ENCODE peak calls at places on chromosome 3, in five cellular contexts. C is pancreas, R is transverse colon, Z is PC-9, B is neural progenitor cell. J is an unnamed sample.
A peak's percentile ranks its signal among the peaks of the same experiment; 100 is the strongest.

GRCh38 chr3:33636125-33636855 is 81.8 kb downstream of the CLASP2 start:
- DNase-seq in Z (peak; percentile 2), R (no peak), B (peak; percentile 72), C (no peak), J (no peak)

GRCh38 chr3:129794319-129795201 is 99.0 kb downstream of the TMCC1 start:
- DNase-seq in B (peak; percentile 87), C (peak; percentile 27), Z (peak; percentile 93), R (peak; percentile 61), J (no peak)

GRCh38 chr3:142613491-142613890 is 17.3 kb downstream of the PLS1 start:
- DNase-seq in B (no peak), C (no peak), R (peak; percentile 69), Z (peak; percentile 23), J (no peak)

GRCh38 chr3:141388823-141389617 is 20.7 kb downstream of the ZBTB38 start:
- DNase-seq in C (no peak), B (no peak), Z (no peak), R (no peak), J (no peak)

GRCh38 chr3:27685474-27685873 is 36.6 kb downstream of the EOMES start:
- DNase-seq in C (no peak), R (no peak), Z (no peak), B (no peak), J (no peak)

GRCh38 chr3:145032790-145033189 is 1061.2 kb downstream of the DIPK2A start:
- DNase-seq in Z (no peak), C (no peak), B (no peak), R (no peak), J (no peak)

GRCh38 chr3:193805448-193805847 is 212.4 kb downstream of the OPA1 start:
- DNase-seq in R (peak; percentile 42), B (no peak), Z (peak; percentile 98), C (peak; percentile 69), J (no peak)

GRCh38 chr3:10149222-10149621 is 7.6 kb downstream of the VHL start:
- DNase-seq in R (no peak), Z (no peak), B (no peak), C (no peak), J (no peak)

GRCh38 chr3:197308591-197308990 is 10.2 kb upstream of the DLG1 start:
- DNase-seq in B (no peak), R (no peak), C (no peak), Z (no peak), J (no peak)

GRCh38 chr3:196763179-196763578 is 23.5 kb downstream of the PAK2 start:
- DNase-seq in C (no peak), R (no peak), Z (no peak), B (no peak), J (no peak)

GRCh38 chr3:101719604-101720185 is 4.7 kb upstream of the CEP97 start:
- DNase-seq in B (no peak), R (no peak), Z (no peak), C (no peak), J (no peak)

GRCh38 chr3:173993299-173993698 is 595.8 kb downstream of the NLGN1 start:
- DNase-seq in C (no peak), Z (no peak), R (no peak), B (no peak), J (no peak)
- TF ChIP-seq CTCF in C (no peak), Z (peak; percentile 58), R (no peak), B (peak; percentile 47), J (peak; percentile 24)

GRCh38 chr3:104273046-104273649 is 1093.6 kb upstream of the ALCAM start:
- DNase-seq in R (no peak), B (peak; percentile 24), C (no peak), Z (no peak), J (no peak)
- H3K36me3 ChIP-seq in R (no peaks in the 10 kb centered on the region), B (no peaks in the 10 kb centered on the region), C (no peaks in the 10 kb centered on the region), Z (no peaks in the 10 kb centered on the region), J (no peaks in the 10 kb centered on the region)

GRCh38 chr3:2166552-2166951 is 67.9 kb downstream of the CNTN4 start:
- DNase-seq in R (no peak), C (no peak), Z (no peak), B (peak; percentile 36), J (no peak)
- TF ChIP-seq CTCF in R (no peak), C (no peak), Z (no peak), B (peak; percentile 59), J (peak; percentile 57)

GRCh38 chr3:123155471-123156011 is 46.2 kb upstream of the SEC22A start:
- DNase-seq in B (peak; percentile 77), Z (no peak), R (no peak), C (no peak), J (no peak)
- H3K36me3 ChIP-seq in B (no peaks in the 10 kb centered on the region), Z (no peaks in the 10 kb centered on the region), R (no peaks in the 10 kb centered on the region), C (no peaks in the 10 kb centered on the region), J (peaks cover 64% of the 10 kb centered on the region)

DNA sequence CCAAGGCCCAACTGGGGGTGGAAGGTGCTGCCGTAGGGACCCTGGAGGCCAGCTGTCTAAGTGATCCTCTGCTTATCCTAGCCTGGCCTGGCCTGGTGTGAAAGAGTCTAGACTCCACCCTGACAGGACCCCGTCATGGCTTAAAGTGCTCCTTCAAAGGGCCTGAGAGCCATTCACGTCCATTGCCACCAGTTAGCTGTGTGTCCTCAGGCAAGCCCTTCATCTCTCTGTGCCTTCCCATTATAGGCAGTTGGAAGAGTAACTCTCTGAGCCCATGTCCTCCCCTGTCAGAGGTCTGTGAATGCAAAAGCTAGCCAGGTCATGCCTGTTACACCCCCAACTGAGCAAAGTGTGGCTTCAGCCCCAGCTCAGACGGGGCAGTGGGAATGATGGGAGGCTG is 9.1 kb upstream of the DNAH1 start:
- DNase-seq in C (no peak), Z (no peak), B (no peak), R (no peak), J (no peak)
- TF ChIP-seq CTCF in C (no peak), Z (no peak), B (no peak), R (no peak), J (no peak)

GRCh38 chr3:51935886-51936755 is 5.6 kb downstream of the RRP9 start:
- DNase-seq in Z (no peak), C (no peak), R (no peak), B (no peak), J (no peak)

GRCh38 chr3:51934139-51934850 is 7.4 kb downstream of the RRP9 start:
- DNase-seq in C (no peak), B (no peak), R (no peak), Z (no peak), J (no peak)

GRCh38 chr3:51933471-51934138 is 8.1 kb downstream of the RRP9 start:
- DNase-seq in R (no peak), Z (no peak), C (no peak), B (no peak), J (no peak)

GRCh38 chr3:51937014-51937413 is 4.7 kb downstream of the RRP9 start:
- DNase-seq in R (no peak), B (no peak), Z (no peak), C (no peak), J (no peak)

GRCh38 chr3:51934991-51935885 is 6.5 kb downstream of the RRP9 start:
- DNase-seq in Z (no peak), R (no peak), B (no peak), C (no peak), J (no peak)
- H3K36me3 ChIP-seq in Z (no peaks in the 10 kb centered on the region), R (peaks cover 23% of the 10 kb centered on the region), B (no peaks in the 10 kb centered on the region), C (no peaks in the 10 kb centered on the region), J (peaks cover 60% of the 10 kb centered on the region)

J was measured in WERI-Rb-1.